ENCODE peak calls at places on chromosomes 4 and X, in seven cellular contexts. E is activated gamma-delta T cell treated with Interleukin-2 at 50 U/mL for 16 hours; C is kidney tubule cell; M is breast epithelium; X is CD4-positive, alpha-beta T cell; Z is cortex of kidney; W is mucosa of descending colon. L is an unnamed sample.

GRCh38 chr4:182530451-182530850 is 287.2 kb downstream of the TENM3 start:
- DNase-seq in E (no peak), C (no peak), M (no peak), X (no peak), Z (no peak), W (no peak), L (no peak)

GRCh38 chr4:112145820-112146813 is 863 bp downstream of the FAM241A start:
- DNase-seq in E (peak), C (peak), M (peak), X (peak), Z (no peak), W (peak), L (peak)

GRCh38 chr4:3483471-3483921 is 20.4 kb downstream of the DOK7 start:
- DNase-seq in E (no peak), C (peak), M (no peak), X (no peak), Z (no peak), W (no peak), L (no peak)

GRCh38 chr4:147078875-147079658 is 133.4 kb upstream of the TTC29 start:
- DNase-seq in E (no peak), C (no peak), M (no peak), X (no peak), Z (no peak), W (no peak), L (no peak)

GRCh38 chr4:42048394-42048793 is 58.1 kb downstream of the SLC30A9 start:
- DNase-seq in E (no peak), C (peak), M (no peak), X (no peak), Z (no peak), W (no peak), L (no peak)

GRCh38 chrX:129739591-129739990 is 812 bp downstream of the XPNPEP2 start:
- DNase-seq in E (no peak), C (no peak), M (no peak), X (no peak), Z (no peak), W (no peak), L (no peak)

GRCh38 chr4:157810137-157810774 is 362.6 kb downstream of the GASK1B start:
- DNase-seq in E (no peak), C (no peak), M (no peak), X (no peak), Z (no peak), W (no peak), L (no peak)

GRCh38 chr4:151485541-151486131 is 76.7 kb downstream of the FHIP1A start:
- DNase-seq in E (no peak), C (peak), M (no peak), X (no peak), Z (no peak), W (no peak), L (no peak)

GRCh38 chr4:32318926-32319325 is 1598.8 kb downstream of the PCDH7 start:
- DNase-seq in E (no peak), C (no peak), M (no peak), X (no peak), Z (no peak), W (no peak), L (no peak)

GRCh38 chr4:167196386-167196785 is 37.9 kb downstream of the SPOCK3 start:
- DNase-seq in E (no peak), C (no peak), M (no peak), X (no peak), Z (no peak), W (no peak), L (no peak)

GRCh38 chr4:1413687-1414479 is 7.6 kb upstream of the NKX1-1 start:
- DNase-seq in E (no peak), C (no peak), M (no peak), X (no peak), Z (no peak), W (no peak), L (peak)

GRCh38 chrX:683572-683971 is 53.0 kb downstream of the SHOX start:
- DNase-seq in E (no peak), C (no peak), M (no peak), X (no peak), Z (no peak), W (no peak), L (no peak)

GRCh38 chr4:95267081-95267480 is 281.7 kb downstream of the UNC5C start:
- DNase-seq in E (no peak), C (peak), M (no peak), X (no peak), Z (no peak), W (no peak), L (no peak)

GRCh38 chr4:145326491-145326890 is 146.1 kb upstream of the OTUD4 start:
- DNase-seq in E (no peak), C (no peak), M (no peak), X (no peak), Z (no peak), W (no peak), L (no peak)

GRCh38 chrX:2325076-2325784 is 175.5 kb downstream of the DHRSX start:
- DNase-seq in E (peak), C (peak), M (peak), X (peak), Z (no peak), W (peak), L (peak)

GRCh38 chr4:188127157-188127874 is 11.9 kb upstream of the TRIML1 start:
- DNase-seq in E (no peak), C (peak), M (no peak), X (no peak), Z (no peak), W (no peak), L (no peak)

GRCh38 chrX:82087699-82088098 is 885.8 kb downstream of the SH3BGRL start:
- DNase-seq in E (no peak), C (peak), M (peak), X (no peak), Z (no peak), W (no peak), L (no peak)

GRCh38 chr4:184355111-184355604 is 119.2 kb downstream of the IRF2 start:
- DNase-seq in E (peak), C (peak), M (no peak), X (no peak), Z (no peak), W (no peak), L (no peak)

GRCh38 chr4:107050525-107051135 is 14.5 kb upstream of the DKK2 start:
- DNase-seq in E (no peak), C (peak), M (no peak), X (no peak), Z (no peak), W (no peak), L (no peak)

GRCh38 chrX:53256446-53257041 is 24.8 kb downstream of the IQSEC2 start:
- DNase-seq in E (no peak), C (no peak), M (no peak), X (no peak), Z (no peak), W (no peak), L (no peak)

GRCh38 chrX:12007881-12008280 is 130.4 kb upstream of the FRMPD4 start:
- DNase-seq in E (no peak), C (peak), M (no peak), X (no peak), Z (no peak), W (no peak), L (no peak)

GRCh38 chr4:152735918-152736305 is 43.6 kb downstream of the TIGD4 start:
- DNase-seq in E (no peak), C (no peak), M (no peak), X (no peak), Z (no peak), W (no peak), L (no peak)

GRCh38 chr4:128917781-128918180 is 108.3 kb downstream of the JADE1 start:
- DNase-seq in E (no peak), C (no peak), M (no peak), X (no peak), Z (no peak), W (no peak), L (no peak)

GRCh38 chrX:27336466-27337091 is 126.6 kb downstream of the PPP4R3C start:
- DNase-seq in E (peak), C (peak), M (no peak), X (no peak), Z (no peak), W (peak), L (peak)

GRCh38 chr4:17447675-17448298 is 64.1 kb downstream of the QDPR start:
- DNase-seq in E (peak), C (peak), M (no peak), X (peak), Z (no peak), W (no peak), L (no peak)

GRCh38 chr4:7871356-7871755 is 68.3 kb downstream of the AFAP1 start:
- DNase-seq in E (no peak), C (no peak), M (no peak), X (no peak), Z (no peak), W (no peak), L (no peak)

GRCh38 chr4:150181536-150181935 is 103.3 kb downstream of the DCLK2 start:
- DNase-seq in E (no peak), C (peak), M (no peak), X (no peak), Z (no peak), W (no peak), L (no peak)

GRCh38 chr4:153099391-153100140 is 104.7 kb upstream of the TRIM2 start:
- DNase-seq in E (no peak), C (no peak), M (no peak), X (no peak), Z (no peak), W (no peak), L (no peak)

GRCh38 chrX:48676893-48677270 is 6.7 kb upstream of the WAS start:
- DNase-seq in E (no peak), C (peak), M (no peak), X (no peak), Z (no peak), W (peak), L (peak)

GRCh38 chr4:52260507-52261302 is 209.6 kb downstream of the SPATA18 start:
- DNase-seq in E (no peak), C (no peak), M (no peak), X (no peak), Z (no peak), W (no peak), L (no peak)

GRCh38 chr4:47349323-47349722 is 114.2 kb downstream of the COMMD8 start:
- DNase-seq in E (no peak), C (peak), M (no peak), X (no peak), Z (no peak), W (no peak), L (no peak)

GRCh38 chrX:153981771-153982533 is 9.4 kb downstream of the TMEM187 start:
- DNase-seq in E (peak), C (no peak), M (no peak), X (peak), Z (no peak), W (peak), L (peak)

GRCh38 chr4:13919021-13919441 is 291.5 kb upstream of the BOD1L1 start:
- DNase-seq in E (no peak), C (no peak), M (no peak), X (no peak), Z (no peak), W (no peak), L (no peak)

GRCh38 chrX:120251471-120252011 is 929 bp downstream of the ZBTB33 start:
- DNase-seq in E (peak), C (peak), M (peak), X (no peak), Z (no peak), W (peak), L (no peak)

GRCh38 chr4:53196872-53197759 is 168.7 kb downstream of the SCFD2 start:
- DNase-seq in E (no peak), C (peak), M (no peak), X (no peak), Z (no peak), W (no peak), L (no peak)

GRCh38 chr4:3340038-3340702 is 47.3 kb downstream of the RGS12 start:
- DNase-seq in E (no peak), C (no peak), M (no peak), X (no peak), Z (no peak), W (no peak), L (no peak)

GRCh38 chr4:185600801-185601200 is 65.5 kb upstream of the PDLIM3 start:
- DNase-seq in E (no peak), C (no peak), M (no peak), X (no peak), Z (no peak), W (no peak), L (no peak)